ENCODE peak calls at places on chromosomes 7 and 10, in ten cellular contexts. Z is stimulated activated CD8-positive, alpha-beta memory T cell treated with anti-CD3 and anti-CD28 coated beads, Interleukin-7, amount 100 ng/mL, for 4 hours; P is ACHN; C is astrocyte; I is CD8-positive, alpha-beta memory T cell; O is SK-N-DZ; L is NAMALWA; N is amygdala; M is GM04504; H is OCI-LY7. F is an unnamed sample.

GRCh38 chr10:99870051-99870730 is 87.8 kb downstream of the ABCC2 start:
- DNase-seq in Z (no peak), P (no peak), C (peak), I (peak), O (no peak), L (peak), N (no peak), M (no peak), H (no peak), F (no peak)

GRCh38 chr7:92293887-92294616 is 48.3 kb downstream of the ANKIB1 start:
- DNase-seq in Z (no peak), P (peak), C (no peak), I (no peak), O (no peak), L (no peak), N (no peak), M (no peak), H (no peak), F (no peak)

GRCh38 chr10:86319626-86320025 is 47.0 kb downstream of the GRID1 start:
- DNase-seq in Z (no peak), P (no peak), C (no peak), I (no peak), O (peak), L (no peak), N (no peak), M (no peak), H (no peak), F (no peak)

GRCh38 chr10:3625959-3626751 is 158.9 kb downstream of the KLF6 start:
- DNase-seq in Z (no peak), P (no peak), C (peak), I (no peak), O (no peak), L (peak), N (no peak), M (no peak), H (peak), F (no peak)

GRCh38 chr7:74417419-74417971 is 36.2 kb upstream of the GTF2IRD1 start:
- DNase-seq in Z (peak), P (peak), C (peak), I (peak), O (peak), L (peak), N (peak), M (peak), H (peak), F (peak)

GRCh38 chr7:80831996-80832395 is 86.9 kb downstream of the SEMA3C start:
- DNase-seq in Z (no peak), P (no peak), C (no peak), I (no peak), O (no peak), L (no peak), N (no peak), M (no peak), H (no peak), F (peak)

GRCh38 chr10:30051220-30051619 is 8.2 kb downstream of the JCAD start:
- DNase-seq in Z (no peak), P (no peak), C (no peak), I (no peak), O (no peak), L (no peak), N (no peak), M (no peak), H (no peak), F (no peak)

GRCh38 chr7:120053390-120053961 is 219.5 kb upstream of the KCND2 start:
- DNase-seq in Z (no peak), P (no peak), C (peak), I (no peak), O (no peak), L (no peak), N (no peak), M (no peak), H (no peak), F (no peak)

GRCh38 chr7:31955021-31955420 is 115.2 kb downstream of the PDE1C start:
- DNase-seq in Z (no peak), P (no peak), C (peak), I (no peak), O (no peak), L (no peak), N (no peak), M (no peak), H (no peak), F (no peak)

GRCh38 chr10:121886997-121887622 is 40.7 kb downstream of the ATE1 start:
- DNase-seq in Z (peak), P (peak), C (peak), I (peak), O (peak), L (peak), N (peak), M (peak), H (peak), F (peak)

GRCh38 chr10:24448351-24449009 is 239.5 kb downstream of the KIAA1217 start:
- DNase-seq in Z (no peak), P (no peak), C (peak), I (no peak), O (no peak), L (no peak), N (no peak), M (no peak), H (no peak), F (peak)

GRCh38 chr10:91043173-91043910 is 122.5 kb upstream of the ANKRD1 start:
- DNase-seq in Z (no peak), P (peak), C (no peak), I (no peak), O (peak), L (peak), N (no peak), M (no peak), H (peak), F (peak)

GRCh38 chr10:31937371-31937770 is 8.7 kb upstream of the ARHGAP12 start:
- DNase-seq in Z (no peak), P (no peak), C (no peak), I (no peak), O (no peak), L (no peak), N (no peak), M (no peak), H (no peak), F (no peak)

GRCh38 chr7:30997316-30997715 is 33.6 kb downstream of the GHRHR start:
- DNase-seq in Z (no peak), P (no peak), C (peak), I (no peak), O (no peak), L (no peak), N (no peak), M (no peak), H (no peak), F (no peak)

GRCh38 chr7:134502463-134502862 is 24.9 kb upstream of the AKR1B10 start:
- DNase-seq in Z (no peak), P (no peak), C (peak), I (no peak), O (no peak), L (no peak), N (no peak), M (no peak), H (no peak), F (no peak)

GRCh38 chr7:18414885-18415284 is 80.7 kb upstream of the HDAC9 start:
- DNase-seq in Z (no peak), P (no peak), C (no peak), I (no peak), O (no peak), L (no peak), N (no peak), M (no peak), H (no peak), F (no peak)

GRCh38 chr7:145169908-145170307 is 334.1 kb upstream of the TPK1 start:
- DNase-seq in Z (no peak), P (peak), C (no peak), I (no peak), O (peak), L (peak), N (no peak), M (no peak), H (peak), F (peak)

GRCh38 chr10:13658864-13659685 is 72.3 kb downstream of the PRPF18 start:
- DNase-seq in Z (no peak), P (no peak), C (no peak), I (no peak), O (no peak), L (no peak), N (peak), M (no peak), H (no peak), F (no peak)

GRCh38 chr7:78783179-78783962 is 670.1 kb downstream of the MAGI2 start:
- DNase-seq in Z (no peak), P (no peak), C (no peak), I (no peak), O (no peak), L (no peak), N (no peak), M (no peak), H (no peak), F (no peak)

GRCh38 chr10:124356706-124357582 is 61.8 kb downstream of the OAT start:
- DNase-seq in Z (no peak), P (no peak), C (no peak), I (no peak), O (no peak), L (no peak), N (no peak), M (no peak), H (no peak), F (no peak)

GRCh38 chr7:131859162-131859821 is 302.9 kb upstream of the PODXL start:
- DNase-seq in Z (peak), P (peak), C (peak), I (peak), O (peak), L (peak), N (peak), M (peak), H (peak), F (peak)

F was measured in RKO.